ENCODE peak calls at places on chromosomes 6 and 20, in eight cellular contexts. R is NCI-H460, Z is SK-MEL-5, P is A673, K is kidney tubule cell, V is NCI-H2171, M is fibroblast of pulmonary artery, D is left kidney. Q is an unnamed sample.

GRCh38 chr6:72218125-72218524 is 331.8 kb downstream of the RIMS1 start:
- DNase-seq in P (peak), V (no peak), K (peak), D (peak), R (peak), Z (peak), M (peak), Q (peak)

GRCh38 chr20:4081396-4081795 is 66.0 kb upstream of the RNF24 start:
- DNase-seq in V (no peak), P (no peak), K (no peak), Z (no peak), D (no peak), M (peak), R (no peak), Q (no peak)

GRCh38 chr6:13611715-13612114 is 3.4 kb upstream of the NOL7 start:
- DNase-seq in Z (no peak), V (no peak), D (no peak), R (no peak), K (no peak), P (no peak), M (no peak), Q (no peak)

GRCh38 chr20:42598586-42598985 is 591.1 kb downstream of the PTPRT start:
- DNase-seq in P (no peak), D (no peak), K (no peak), Z (no peak), V (no peak), R (no peak), M (no peak), Q (no peak)

GRCh38 chr6:106125925-106126435 is 39.8 kb downstream of the PRDM1 start:
- DNase-seq in M (no peak), K (peak), D (no peak), Z (no peak), V (no peak), R (no peak), P (no peak), Q (no peak)

GRCh38 chr6:75483136-75483952 is 10.3 kb downstream of the FILIP1 start:
- DNase-seq in M (no peak), Z (no peak), V (no peak), P (no peak), K (no peak), D (no peak), R (no peak), Q (no peak)

GRCh38 chr6:74574794-74575193 is 631.1 kb downstream of the COL12A1 start:
- DNase-seq in K (peak), Z (peak), R (no peak), M (peak), V (peak), D (peak), P (peak), Q (peak)

GRCh38 chr20:61925555-61926252 is 140.0 kb downstream of the TAF4 start:
- DNase-seq in D (no peak), R (no peak), K (peak), V (no peak), M (peak), P (peak), Z (peak), Q (peak)

GRCh38 chr6:129598244-129599187 is 111.5 kb downstream of the ARHGAP18 start:
- DNase-seq in Z (peak), K (peak), V (peak), R (peak), P (peak), M (peak), D (peak), Q (peak)

GRCh38 chr6:4756247-4756646 is 20.0 kb upstream of the CDYL start:
- DNase-seq in Z (no peak), P (no peak), V (no peak), M (no peak), D (peak), R (no peak), K (no peak), Q (no peak)

GRCh38 chr6:157688960-157689599 is 134.0 kb upstream of the SNX9 start:
- DNase-seq in V (no peak), M (peak), D (peak), P (peak), K (no peak), R (no peak), Z (peak), Q (no peak)

GRCh38 chr6:159788757-159789376 is 535 bp downstream of the TCP1 start:
- DNase-seq in V (no peak), Z (peak), D (peak), R (no peak), P (peak), K (peak), M (peak), Q (peak)

GRCh38 chr6:111361648-111362047 is 121.4 kb downstream of the REV3L start:
- DNase-seq in Z (peak), V (peak), P (peak), R (peak), K (peak), M (peak), D (peak), Q (peak)

GRCh38 chr6:44201638-44202303 is 15.0 kb upstream of the MYMX start:
- DNase-seq in D (no peak), V (no peak), P (no peak), Z (no peak), K (no peak), M (no peak), R (no peak), Q (no peak)

GRCh38 chr6:170184324-170184723 is 106.6 kb downstream of the DLL1 start:
- DNase-seq in M (no peak), R (no peak), V (no peak), K (no peak), Z (no peak), P (no peak), D (no peak), Q (no peak)

GRCh38 chr20:45450097-45450818 is 19.3 kb upstream of the WFDC2 start:
- DNase-seq in R (peak), P (peak), D (peak), M (peak), Z (peak), V (no peak), K (peak), Q (peak)

GRCh38 chr6:19433101-19433500 is 404.1 kb upstream of the ID4 start:
- DNase-seq in M (peak), R (no peak), P (peak), K (no peak), D (no peak), Z (peak), V (no peak), Q (no peak)

GRCh38 chr20:4726710-4727391 is 5.1 kb downstream of the PRND start:
- DNase-seq in R (no peak), M (peak), Z (no peak), P (peak), K (peak), D (peak), V (no peak), Q (no peak)

GRCh38 chr20:37475258-37475657 is 45.8 kb upstream of the NNAT start:
- DNase-seq in V (no peak), Z (no peak), R (no peak), M (no peak), P (no peak), D (peak), K (peak), Q (no peak)

GRCh38 chr6:121645100-121645745 is 209.8 kb downstream of the GJA1 start:
- DNase-seq in D (no peak), K (no peak), P (no peak), Z (no peak), R (no peak), M (no peak), V (no peak), Q (no peak)

GRCh38 chr6:31641370-31641769 is 11.1 kb downstream of the BAG6 start:
- DNase-seq in D (no peak), Z (no peak), M (no peak), V (no peak), K (no peak), P (no peak), R (no peak), Q (no peak)

GRCh38 chr20:56400001-56400640 is 7.7 kb downstream of the CSTF1 start:
- DNase-seq in D (peak), P (peak), V (peak), M (peak), Z (peak), R (peak), K (peak), Q (peak)

GRCh38 chr6:36829919-36830544 is 9.2 kb downstream of the CPNE5 start:
- DNase-seq in V (peak), D (no peak), P (no peak), K (no peak), R (no peak), Z (no peak), M (peak), Q (no peak)

GRCh38 chr6:156598316-156598715 is 178.9 kb upstream of the ARID1B start:
- DNase-seq in R (no peak), Z (no peak), V (no peak), K (no peak), M (no peak), P (no peak), D (no peak), Q (no peak)

GRCh38 chr20:62907377-62908317 is 18.7 kb downstream of the DIDO1 start:
- DNase-seq in V (no peak), P (no peak), M (no peak), K (no peak), D (no peak), R (no peak), Z (peak), Q (peak)

GRCh38 chr20:41387433-41387832 is 20.8 kb upstream of the EMILIN3 start:
- DNase-seq in Z (peak), R (no peak), M (no peak), D (peak), P (no peak), V (no peak), K (no peak), Q (no peak)

GRCh38 chr6:137099689-137100398 is 55.1 kb upstream of the IL20RA start:
- DNase-seq in D (no peak), M (no peak), P (no peak), Z (no peak), R (no peak), K (peak), V (no peak), Q (no peak)

GRCh38 chr20:13231031-13231752 is 10.1 kb downstream of the ISM1 start:
- DNase-seq in M (no peak), K (peak), D (peak), P (peak), V (no peak), R (no peak), Z (no peak), Q (peak)

GRCh38 chr6:160507420-160507819 is 156.7 kb downstream of the LPA start:
- DNase-seq in Z (no peak), D (no peak), P (no peak), R (no peak), M (no peak), K (no peak), V (no peak), Q (no peak)

GRCh38 chr6:115545410-115545986 is 515.2 kb downstream of the FRK start:
- DNase-seq in M (no peak), K (no peak), V (no peak), P (peak), Z (peak), R (peak), D (peak), Q (no peak)

GRCh38 chr6:46626228-46626909 is 26.2 kb downstream of the CYP39A1 start:
- DNase-seq in R (peak), P (peak), D (peak), V (no peak), Z (peak), K (peak), M (peak), Q (peak)

GRCh38 chr6:133764011-133764812 is 124.7 kb upstream of the TCF21 start:
- DNase-seq in Z (no peak), R (no peak), M (peak), K (peak), V (no peak), D (no peak), P (no peak), Q (no peak)

GRCh38 chr20:19756756-19757486 is 1.1 kb upstream of the RIN2 start:
- DNase-seq in Z (no peak), R (no peak), P (no peak), K (peak), D (peak), V (peak), M (no peak), Q (peak)

GRCh38 chr6:127690092-127690491 is 113.1 kb downstream of the C6orf58 start:
- DNase-seq in V (peak), M (peak), K (peak), P (peak), D (peak), R (no peak), Z (peak), Q (peak)

GRCh38 chr6:17470209-17470952 is 77.0 kb downstream of the CAP2 start:
- DNase-seq in P (no peak), Z (no peak), V (no peak), D (no peak), K (no peak), M (peak), R (no peak), Q (no peak)

GRCh38 chr6:55052846-55053245 is 121.5 kb upstream of the HCRTR2 start:
- DNase-seq in V (no peak), Z (no peak), R (no peak), P (no peak), K (no peak), D (no peak), M (no peak), Q (no peak)

GRCh38 chr6:8088886-8089285 is 13.5 kb downstream of the EEF1E1 start:
- DNase-seq in Z (no peak), P (no peak), V (no peak), R (no peak), K (no peak), M (peak), D (no peak), Q (no peak)

GRCh38 chr6:20319520-20320357 is 81.9 kb upstream of the E2F3 start:
- DNase-seq in M (no peak), V (no peak), K (no peak), R (no peak), D (no peak), P (no peak), Z (no peak), Q (no peak)